ENCODE peak calls at places on chromosomes 1 and 21, in six cellular contexts. G is psoas muscle, Q is PC-9, M is hepatocyte, F is upper lobe of right lung, S is A549. Y is an unnamed sample.

GRCh38 chr1:198788561-198789064 is 149.8 kb downstream of the PTPRC start:
- DNase-seq in G (no peak), Q (no peak), M (peak; percentile 34), F (no peak), S (no peak), Y (no peak)

GRCh38 chr1:36529762-36530260 is 47.1 kb upstream of the CSF3R start:
- DNase-seq in G (no peak), Q (no peak), M (no peak), F (no peak), S (no peak), Y (no peak)

GRCh38 chr1:32892368-32893197 is 6.3 kb downstream of the HPCA start:
- DNase-seq in G (no peak), Q (no peak), M (peak; percentile 59), F (peak; percentile 65), S (peak; percentile 51), Y (no peak)

GRCh38 chr1:114668784-114669561 is 876 bp downstream of the DENND2C start:
- DNase-seq in G (no peak), Q (peak; percentile 56), M (peak; percentile 18), F (no peak), S (no peak), Y (no peak)

GRCh38 chr1:31788825-31789256 is 24.7 kb upstream of the ADGRB2 start:
- DNase-seq in G (no peak), Q (peak; percentile 71), M (no peak), F (no peak), S (no peak), Y (no peak)

GRCh38 chr1:21497466-21498061 is 11.7 kb upstream of the ALPL start:
- DNase-seq in G (no peak), Q (no peak), M (no peak), F (no peak), S (no peak), Y (no peak)

GRCh38 chr1:229275005-229275404 is 4.1 kb downstream of the RAB4A start:
- DNase-seq in G (no peak), Q (no peak), M (no peak), F (no peak), S (no peak), Y (no peak)

GRCh38 chr1:67831850-67832513 is 1.3 kb downstream of the GNG12 start:
- DNase-seq in G (peak; percentile 51), Q (peak; percentile 80), M (peak; percentile 72), F (peak; percentile 76), S (peak; percentile 67), Y (no peak)

GRCh38 chr21:32364387-32364786 is 28.4 kb downstream of the URB1 start:
- DNase-seq in G (no peak), Q (no peak), M (no peak), F (no peak), S (no peak), Y (no peak)

GRCh38 chr1:238861342-238861741 is 525.0 kb upstream of the CHRM3 start:
- DNase-seq in G (no peak), Q (no peak), M (no peak), F (no peak), S (no peak), Y (no peak)

GRCh38 chr1:32321712-32322291 is 14.2 kb downstream of the MARCKSL1 start:
- DNase-seq in G (no peak), Q (peak; percentile 48), M (peak; percentile 79), F (no peak), S (peak; percentile 42), Y (no peak)

GRCh38 chr1:228457017-228457395 is 30.2 kb upstream of the RNF187 start:
- DNase-seq in G (no peak), Q (no peak), M (no peak), F (no peak), S (no peak), Y (no peak)

GRCh38 chr21:14453964-14454641 is 71.2 kb upstream of the HSPA13 start:
- DNase-seq in G (no peak), Q (no peak), M (no peak), F (no peak), S (no peak), Y (no peak)

GRCh38 chr1:213211201-213211600 is 160.2 kb downstream of the RPS6KC1 start:
- DNase-seq in G (no peak), Q (no peak), M (no peak), F (no peak), S (no peak), Y (no peak)

GRCh38 chr1:203622486-203622885 is 4.1 kb upstream of the ATP2B4 start:
- DNase-seq in G (no peak), Q (no peak), M (no peak), F (no peak), S (no peak), Y (no peak)

GRCh38 chr1:92784051-92784638 is 763 bp downstream of the EVI5 start:
- DNase-seq in G (peak; percentile 53), Q (peak; percentile 47), M (peak; percentile 42), F (no peak), S (peak; percentile 25), Y (no peak)

GRCh38 chr1:24329797-24330543 is 10.8 kb downstream of the GRHL3 start:
- DNase-seq in G (no peak), Q (no peak), M (no peak), F (no peak), S (no peak), Y (no peak)

GRCh38 chr1:178500936-178501554 is 4.3 kb upstream of the CLEC20A start:
- DNase-seq in G (no peak), Q (no peak), M (no peak), F (no peak), S (no peak), Y (no peak)

GRCh38 chr1:178498896-178499675 is 2.3 kb upstream of the CLEC20A start:
- DNase-seq in G (no peak), Q (no peak), M (no peak), F (no peak), S (no peak), Y (no peak)

GRCh38 chr1:178501705-178502329 is 5.1 kb upstream of the CLEC20A start:
- DNase-seq in G (peak; percentile 69), Q (peak; percentile 46), M (peak; percentile 85), F (peak; percentile 88), S (peak; percentile 80), Y (peak; percentile 47)

GRCh38 chr1:178502330-178502714 is 5.6 kb upstream of the CLEC20A start:
- DNase-seq in G (no peak), Q (no peak), M (no peak), F (no peak), S (no peak), Y (no peak)

DNA sequence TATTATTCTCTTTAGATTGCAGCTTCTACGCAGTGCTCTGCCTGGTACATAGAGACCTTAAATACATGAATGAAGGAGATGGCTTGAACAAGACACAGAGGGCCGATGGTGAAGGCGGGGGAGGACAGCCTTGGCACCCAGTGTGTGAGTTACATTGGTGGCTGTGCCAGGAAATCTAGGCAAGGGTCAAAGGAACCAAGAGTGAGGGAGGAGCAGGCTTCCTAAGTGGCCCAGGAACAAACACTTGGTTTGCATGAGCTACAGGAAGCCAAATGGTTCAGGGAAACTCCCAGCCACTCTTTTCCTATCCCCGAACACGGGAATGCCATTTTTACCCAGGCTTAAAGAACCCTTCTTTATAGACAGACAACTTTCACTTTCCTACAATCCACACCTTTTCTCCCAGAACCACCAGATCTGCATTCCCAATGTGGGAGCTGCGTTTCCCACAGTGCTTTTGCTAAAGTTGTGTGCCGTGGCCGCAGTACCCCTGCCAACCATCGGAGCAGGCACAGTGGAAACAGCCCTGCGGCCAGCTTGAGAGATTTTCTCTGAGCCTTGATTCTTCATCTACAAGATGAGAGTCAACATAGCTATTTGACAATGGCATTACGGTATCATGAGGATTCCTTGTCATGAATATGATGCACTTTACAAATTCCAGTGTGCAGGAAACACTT is 3.5 kb upstream of the CLEC20A start:
- DNase-seq in G (no peak), Q (no peak), M (no peak), F (no peak), S (peak; percentile 29), Y (no peak)
- TF ChIP-seq CTCF in G (peak; percentile 5), Q (no peak), M (peak; percentile 11), F (peak; percentile 26), S (no peak), Y (no peak)

GRCh38 chr1:20227704-20228103 is 41.4 kb upstream of the PLA2G2C start:
- DNase-seq in G (no peak), Q (no peak), M (no peak), F (no peak), S (no peak), Y (no peak)
- TF ChIP-seq CTCF in G (no peak), Q (no peak), M (no peak), F (no peak), S (no peak), Y (no peak)

GRCh38 chr1:154583691-154584212 is 16.2 kb downstream of the CHRNB2 start:
- DNase-seq in G (no peak), Q (no peak), M (peak; percentile 33), F (no peak), S (no peak), Y (no peak)

GRCh38 chr1:154586641-154587040 is 19.1 kb downstream of the CHRNB2 start:
- DNase-seq in G (no peak), Q (no peak), M (no peak), F (no peak), S (no peak), Y (no peak)

GRCh38 chr1:154586231-154586630 is 18.7 kb downstream of the CHRNB2 start:
- DNase-seq in G (no peak), Q (no peak), M (no peak), F (no peak), S (no peak), Y (no peak)

GRCh38 chr1:154582885-154583284 is 15.3 kb downstream of the CHRNB2 start:
- DNase-seq in G (no peak), Q (no peak), M (no peak), F (no peak), S (no peak), Y (no peak)

DNA sequence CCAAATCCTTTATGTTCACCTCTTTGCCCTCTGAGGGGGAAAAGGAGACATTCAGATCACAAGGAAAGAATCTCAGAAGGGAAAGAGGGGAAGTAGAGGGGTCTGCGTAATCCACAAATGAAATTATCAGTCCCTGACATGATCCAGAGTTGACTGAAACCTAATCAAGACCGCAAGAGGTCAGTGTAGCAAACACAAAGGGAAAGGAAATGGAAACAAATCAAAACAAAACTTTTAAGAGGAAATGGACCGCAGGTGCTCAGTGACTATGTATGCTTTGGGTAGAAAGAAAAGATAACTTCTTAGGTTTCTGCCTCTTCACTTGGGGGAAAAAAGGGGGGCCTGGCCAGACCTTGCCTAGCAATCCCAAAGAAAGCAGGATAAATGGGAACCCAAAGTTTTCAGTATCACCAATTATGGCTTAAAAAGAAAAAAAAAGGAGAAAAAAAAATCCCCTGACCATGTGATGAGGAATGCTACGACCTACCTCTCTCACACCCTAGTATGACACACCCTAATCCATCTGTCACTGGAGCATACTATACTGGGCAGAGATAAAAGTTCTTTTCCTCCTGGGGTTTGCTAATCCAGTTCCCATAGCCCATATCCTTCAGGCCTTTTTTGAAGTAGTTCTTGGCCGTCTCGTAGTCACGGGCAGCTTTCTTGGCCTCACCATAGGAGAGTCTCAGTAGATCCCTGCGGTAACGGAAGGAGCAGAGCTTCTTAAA is 16.9 kb downstream of the CHRNB2 start:
- DNase-seq in G (no peak), Q (no peak), M (no peak), F (no peak), S (no peak), Y (no peak)
- TF ChIP-seq CTCF in G (no peak), Q (no peak), M (no peak), F (no peak), S (no peak), Y (no peak)

GRCh38 chr1:25529518-25530347 is 13.7 kb upstream of the LDLRAP1 start:
- DNase-seq in G (no peak), Q (no peak), M (no peak), F (no peak), S (no peak), Y (peak; percentile 28)
- TF ChIP-seq CTCF in G (no peak), Q (no peak), M (no peak), F (no peak), S (no peak), Y (no peak)

GRCh38 chr1:50959913-50960844 is at the start of gene FAF1:
- DNase-seq in G (peak; percentile 97), Q (peak; percentile 98), M (peak; percentile 98), F (peak; percentile 99), S (peak; percentile 89), Y (peak; percentile 98)
- TF ChIP-seq CTCF in G (peak; percentile 23), Q (peak; percentile 56), M (peak; percentile 14), F (peak; percentile 28), S (no peak), Y (no peak)